ENCODE peak calls at places on chromosomes 2 and 18, in eight cellular contexts. U, R, E, H, Y, F, M and V are unnamed samples.

GRCh38 chr2:19038096-19039015 is 320.1 kb downstream of the OSR1 start:
- DNase-seq in F (no peak), H (no peak), Y (no peak), U (no peak), M (no peak), R (no peak), E (no peak), V (no peak)

GRCh38 chr18:55777666-55778304 is 189.8 kb upstream of the TCF4 start:
- DNase-seq in F (no peak), E (no peak), Y (no peak), R (no peak), U (no peak), H (no peak), M (no peak), V (no peak)

GRCh38 chr2:159042115-159042850 is 73.8 kb downstream of the TANC1 start:
- DNase-seq in E (no peak), H (no peak), R (no peak), U (no peak), M (peak), F (no peak), Y (peak), V (peak)

GRCh38 chr2:17171446-17172049 is 346.7 kb downstream of the RAD51AP2 start:
- DNase-seq in Y (no peak), F (peak), R (no peak), H (no peak), M (peak), U (no peak), E (no peak), V (no peak)

GRCh38 chr2:43927442-43927841 is 68.3 kb downstream of the LRPPRC start:
- DNase-seq in Y (no peak), M (no peak), H (no peak), E (no peak), R (no peak), U (no peak), F (no peak), V (no peak)

GRCh38 chr2:18484625-18485024 is 75.8 kb downstream of the RDH14 start:
- DNase-seq in R (no peak), Y (no peak), U (no peak), H (no peak), M (no peak), F (no peak), E (no peak), V (no peak)

GRCh38 chr2:200121931-200122330 is 166.5 kb downstream of the MAIP1 start:
- DNase-seq in H (no peak), E (no peak), R (no peak), U (no peak), F (no peak), Y (no peak), M (no peak), V (no peak)

GRCh38 chr2:232771870-232772269 is 4.5 kb downstream of the KCNJ13 start:
- DNase-seq in U (no peak), H (no peak), M (no peak), R (no peak), F (no peak), Y (no peak), E (no peak), V (no peak)

GRCh38 chr2:125581561-125581960 is 1074.4 kb upstream of the GYPC start:
- DNase-seq in M (peak), E (no peak), H (no peak), Y (no peak), R (no peak), U (no peak), F (no peak), V (no peak)

GRCh38 chr18:8705280-8705940 is at the start of gene MTCL1:
- DNase-seq in U (peak), E (no peak), H (peak), R (no peak), F (no peak), Y (peak), M (peak), V (no peak)

DNA sequence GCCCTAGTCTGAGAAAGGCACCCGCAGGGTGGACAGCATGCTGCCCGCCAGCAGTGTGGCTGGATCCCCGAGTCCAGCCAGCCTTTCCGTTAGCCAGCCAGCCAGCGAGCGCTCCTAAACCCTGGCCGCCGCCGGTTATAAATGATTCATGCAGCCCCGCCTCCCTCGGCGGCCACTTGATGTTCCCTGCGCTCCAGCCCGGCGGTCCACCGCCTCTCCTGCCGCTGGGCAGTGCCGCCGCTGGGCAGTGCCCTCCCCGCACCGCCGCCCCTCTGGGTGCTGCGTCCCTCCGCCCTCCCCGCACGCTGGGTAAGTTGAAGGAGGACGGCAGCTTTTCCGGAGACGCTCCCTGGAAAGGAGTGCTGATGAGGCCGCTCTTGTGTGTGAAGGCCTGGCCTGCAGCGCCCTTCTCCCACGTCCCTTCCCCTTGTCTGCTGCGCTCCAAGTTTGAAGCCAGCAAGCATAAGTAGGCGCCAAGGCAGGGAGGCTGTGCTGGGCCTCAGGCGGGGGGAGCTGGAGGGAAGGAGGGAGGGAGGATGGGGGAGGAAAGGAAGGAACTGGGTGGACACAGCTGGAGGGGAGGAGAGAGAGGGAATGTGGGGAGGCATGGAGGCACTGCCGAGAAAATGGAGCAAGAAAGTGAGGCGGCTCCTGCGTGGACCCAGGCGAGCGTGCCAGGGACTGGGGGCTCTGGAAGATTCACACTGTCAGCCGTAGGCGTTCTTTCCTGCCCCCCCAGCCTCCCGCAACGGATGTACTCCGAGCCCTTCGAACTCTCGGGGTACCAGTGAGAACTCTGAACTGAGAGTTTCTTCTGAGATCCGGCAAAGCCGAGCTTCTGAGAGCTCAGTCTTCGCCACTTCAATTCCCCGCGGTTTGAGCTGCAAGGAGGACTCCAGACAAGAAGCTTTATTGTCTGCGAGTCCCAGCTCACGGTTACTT is 131.9 kb downstream of the GLI2 start:
- DNase-seq in U (no peak), H (peak), R (peak), F (no peak), E (peak), Y (peak), M (peak), V (peak)
- H3K4me3 ChIP-seq in U (peak), H (peak), R (peak), F (no peak), E (peak), Y (peak), M (no peak), V (peak)

DNA sequence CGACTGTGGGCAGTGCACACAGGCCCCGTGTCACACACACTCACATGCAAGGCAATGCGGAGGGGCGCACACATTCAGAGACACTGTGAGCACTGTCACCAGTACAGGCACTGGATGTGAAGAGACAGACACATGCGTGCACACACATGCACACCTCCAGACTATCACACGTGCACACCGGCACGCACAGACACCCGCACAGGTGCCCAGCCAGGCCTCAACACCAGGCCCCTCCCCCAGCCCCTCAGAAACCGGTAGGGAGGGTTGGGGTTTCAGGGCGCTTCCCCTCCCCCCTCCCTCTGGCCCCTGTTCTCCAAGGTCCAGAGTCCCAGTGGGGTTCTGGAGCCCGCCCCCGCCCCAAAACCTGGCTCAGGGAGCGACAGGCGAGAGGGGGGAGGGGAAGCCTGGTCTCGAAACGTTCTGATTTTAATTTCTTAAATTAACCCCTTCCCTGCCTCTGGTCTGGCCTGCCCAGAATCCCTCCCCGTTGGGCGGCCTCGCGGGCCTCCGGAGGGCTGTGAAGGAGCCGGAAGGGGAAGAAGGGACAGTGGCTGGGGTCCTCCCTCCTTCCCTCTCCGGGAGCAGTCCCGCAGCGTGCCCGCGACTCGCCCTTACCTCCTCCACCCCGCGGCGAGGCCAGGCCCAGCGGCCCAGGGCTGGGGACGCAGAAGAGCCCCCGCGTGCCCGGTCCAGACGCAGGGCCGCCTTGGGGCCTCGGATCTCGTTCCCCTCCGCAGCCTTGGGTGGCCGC is 558 bp downstream of the FBXO41 start:
- DNase-seq in H (no peak), F (no peak), E (no peak), R (no peak), M (no peak), U (no peak), Y (peak), V (peak)
- TF ChIP-seq POLR2A in H (no peak), F (no peak), E (no peak), R (no peak), M (no peak), U (no peak), Y (no peak), V (no peak)

DNA sequence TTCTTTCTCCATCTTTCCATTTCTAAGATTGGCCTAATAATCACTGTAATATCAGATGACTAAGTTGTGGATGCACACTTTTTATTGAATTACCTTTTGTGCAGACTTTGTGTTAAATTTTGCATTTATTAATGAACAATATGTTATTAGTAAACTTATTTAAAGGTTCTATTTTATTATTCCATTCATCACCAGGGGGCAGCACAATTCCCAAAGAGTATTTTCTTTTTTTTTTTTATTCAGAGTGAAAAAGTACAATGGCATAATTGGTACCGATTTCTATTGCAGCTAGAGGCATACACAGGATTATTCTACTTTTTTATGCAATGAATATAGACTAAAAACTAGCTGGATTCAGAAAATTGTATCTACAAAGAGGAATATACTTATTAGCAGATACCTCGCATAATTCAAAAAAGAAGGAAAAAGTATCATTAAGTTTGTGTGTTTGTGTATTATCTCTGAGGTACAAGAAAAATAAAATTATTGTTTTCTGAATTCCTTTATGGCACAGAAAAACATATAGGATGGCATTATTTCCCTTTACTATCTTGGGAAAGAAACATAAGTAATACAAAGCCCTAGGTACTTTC is 390.6 kb downstream of the ERBB4 start:
- DNase-seq in U (no peak), E (no peak), Y (no peak), H (no peak), F (peak), R (no peak), M (no peak), V (no peak)
- TF ChIP-seq CTCF in U (peak), E (peak), Y (peak), H (peak), F (peak), R (no peak), M (peak), V (no peak)

DNA sequence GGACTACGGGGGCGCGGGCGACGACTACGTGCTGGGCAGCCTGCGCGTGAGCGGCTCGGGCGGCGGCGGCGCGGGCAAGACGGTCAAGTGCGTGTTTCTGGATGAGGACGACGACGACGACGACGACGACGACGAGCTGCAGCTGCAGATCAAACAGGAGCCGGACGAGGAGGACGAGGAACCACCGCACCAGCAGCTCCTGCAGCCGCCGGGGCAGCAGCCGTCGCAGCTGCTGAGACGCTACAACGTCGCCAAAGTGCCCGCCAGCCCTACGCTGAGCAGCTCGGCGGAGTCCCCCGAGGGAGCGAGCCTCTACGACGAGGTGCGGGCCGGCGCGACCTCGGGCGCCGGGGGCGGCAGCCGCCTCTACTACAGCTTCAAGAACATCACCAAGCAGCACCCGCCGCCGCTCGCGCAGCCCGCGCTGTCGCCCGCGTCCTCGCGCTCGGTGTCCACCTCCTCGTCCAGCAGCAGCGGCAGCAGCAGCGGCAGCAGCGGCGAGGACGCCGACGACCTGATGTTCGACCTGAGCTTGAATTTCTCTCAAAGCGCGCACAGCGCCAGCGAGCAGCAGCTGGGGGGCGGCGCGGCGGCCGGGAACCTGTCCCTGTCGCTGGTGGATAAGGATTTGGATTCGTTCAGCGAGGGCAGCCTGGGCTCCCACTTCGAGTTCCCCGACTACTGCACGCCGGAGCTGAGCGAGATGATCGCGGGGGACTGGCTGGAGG is 1.3 kb downstream of the SOX11 start:
- DNase-seq in Y (no peak), R (no peak), M (no peak), U (peak), F (no peak), H (no peak), E (no peak), V (no peak)
- H3K4me3 ChIP-seq in Y (peak), R (no peak), M (no peak), U (peak), F (no peak), H (no peak), E (no peak), V (no peak)

GRCh38 chr2:178522950-178523595 is 42.8 kb downstream of the PLEKHA3 start:
- DNase-seq in F (peak), H (peak), Y (peak), E (peak), U (peak), M (peak), R (peak), V (peak)
- TF ChIP-seq POLR2A in F (peak), H (peak), Y (peak), E (peak), U (no peak), M (peak), R (peak), V (no peak)

GRCh38 chr2:240277073-240277806 is 136.8 kb upstream of the OTOS start:
- DNase-seq in M (peak), U (peak), R (no peak), H (no peak), F (no peak), E (peak), Y (peak), V (no peak)
- TF ChIP-seq CTCF in M (no peak), U (no peak), R (no peak), H (no peak), F (no peak), E (no peak), Y (no peak), V (no peak)

GRCh38 chr2:239021224-239021623 is 173.3 kb downstream of the TWIST2 start:
- DNase-seq in E (no peak), M (no peak), H (no peak), R (no peak), F (no peak), Y (peak), U (no peak), V (peak)
- H3K4me3 ChIP-seq in E (no peak), M (no peak), H (no peak), R (no peak), F (no peak), Y (no peak), U (no peak), V (no peak)

GRCh38 chr2:217090024-217090473 is 230.2 kb upstream of the TNP1 start:
- DNase-seq in M (no peak), R (no peak), H (no peak), F (no peak), U (peak), E (no peak), Y (no peak), V (no peak)
- TF ChIP-seq POLR2A in M (no peak), R (no peak), H (no peak), F (no peak), U (no peak), E (no peak), Y (no peak), V (no peak)